ENCODE peak calls at places on chromosomes 1 and 21, in five cellular contexts. A is stimulated activated CD4-positive, alpha-beta T cell treated with anti-CD3 and anti-CD28 coated beads, Interleukin-15, amount 100 ng/mL, for 1 hour; Y is left ventricle myocardium superior; X is activated T-helper 1 cell treated with Interleukin-2 at 50 U/mL for 16 hours; T is stimulated activated CD8-positive, alpha-beta memory T cell treated with anti-CD3 and anti-CD28 coated beads, Interleukin-15, amount 100 ng/mL, for 24 hours. K is an unnamed sample.

GRCh38 chr1:223531742-223532341 is 133.7 kb downstream of the CAPN8 start:
- DNase-seq in A (no peak), Y (peak), X (no peak), T (no peak), K (peak)

GRCh38 chr1:55506686-55507577 is 291.8 kb upstream of the USP24 start:
- DNase-seq in A (no peak), Y (no peak), X (no peak), T (no peak), K (no peak)

GRCh38 chr21:42113926-42114409 is 42.9 kb downstream of the UMODL1 start:
- DNase-seq in A (no peak), Y (no peak), X (no peak), T (no peak), K (no peak)

GRCh38 chr1:246907472-246907871 is 24.3 kb downstream of the AHCTF1 start:
- DNase-seq in A (no peak), Y (no peak), X (no peak), T (no peak), K (no peak)

GRCh38 chr1:36411674-36412648 is 14.3 kb upstream of the LSM10 start:
- DNase-seq in A (no peak), Y (no peak), X (no peak), T (no peak), K (no peak)

GRCh38 chr1:227918736-227919135 is 29.0 kb downstream of the WNT9A start:
- DNase-seq in A (no peak), Y (no peak), X (no peak), T (no peak), K (no peak)

GRCh38 chr1:67458663-67459062 is 28.5 kb upstream of the SERBP1 start:
- DNase-seq in A (no peak), Y (no peak), X (no peak), T (no peak), K (no peak)

GRCh38 chr1:78419309-78419708 is 71.5 kb upstream of the PTGFR start:
- DNase-seq in A (no peak), Y (no peak), X (no peak), T (no peak), K (no peak)

GRCh38 chr1:171251741-171252300 is 3.5 kb downstream of the FMO1 start:
- DNase-seq in A (no peak), Y (peak), X (no peak), T (no peak), K (no peak)